ENCODE peak calls at places on chromosomes 13 and 19, in nine cellular contexts. One of them, this sample, is unnamed.

GRCh38 chr13:92802776-92803175 is 423.8 kb upstream of the GPC6 start:
- DNase-seq in AG08396: no peak
- DNase-seq in Caki2: no peak
- DNase-seq in occipital lobe: no peak
- DNase-seq in kidney tubule cell: peak; percentile 40
- DNase-seq in EH: peak; percentile 31
- DNase-seq in HFF-Myc: no peak
- DNase-seq in foreskin keratinocyte: no peak
- DNase-seq in nephron progenitor cell: no peak
- DNase-seq in this sample: no peak

GRCh38 chr19:28472843-28473242 is 740.1 kb downstream of the UQCRFS1 start:
- DNase-seq in foreskin keratinocyte: no peak
- DNase-seq in AG08396: no peak
- DNase-seq in nephron progenitor cell: no peak
- DNase-seq in HFF-Myc: no peak
- DNase-seq in EH: peak; percentile 39
- DNase-seq in occipital lobe: no peak
- DNase-seq in kidney tubule cell: peak; percentile 45
- DNase-seq in Caki2: no peak
- DNase-seq in this sample: no peak

GRCh38 chr13:87878706-87879105 is 207.5 kb downstream of the SLITRK5 start:
- DNase-seq in nephron progenitor cell: no peak
- DNase-seq in HFF-Myc: no peak
- DNase-seq in foreskin keratinocyte: no peak
- DNase-seq in EH: no peak
- DNase-seq in Caki2: no peak
- DNase-seq in occipital lobe: no peak
- DNase-seq in AG08396: no peak
- DNase-seq in kidney tubule cell: no peak
- DNase-seq in this sample: no peak

GRCh38 chr19:53966931-53967330 is 4.2 kb downstream of the CACNG8 start:
- DNase-seq in Caki2: no peak
- DNase-seq in HFF-Myc: no peak
- DNase-seq in kidney tubule cell: no peak
- DNase-seq in EH: no peak
- DNase-seq in occipital lobe: no peak
- DNase-seq in AG08396: no peak
- DNase-seq in nephron progenitor cell: no peak
- DNase-seq in foreskin keratinocyte: no peak
- DNase-seq in this sample: no peak

GRCh38 chr13:101514695-101515275 is 62.3 kb downstream of the ITGBL1 start:
- DNase-seq in Caki2: peak; percentile 29
- DNase-seq in kidney tubule cell: peak; percentile 65
- DNase-seq in AG08396: no peak
- DNase-seq in HFF-Myc: peak; percentile 48
- DNase-seq in foreskin keratinocyte: peak; percentile 45
- DNase-seq in occipital lobe: no peak
- DNase-seq in nephron progenitor cell: peak; percentile 8
- DNase-seq in EH: peak; percentile 70
- DNase-seq in this sample: peak; percentile 69

GRCh38 chr13:72290962-72291681 is 424.1 kb upstream of the DACH1 start:
- DNase-seq in HFF-Myc: no peak
- DNase-seq in foreskin keratinocyte: peak; percentile 96
- DNase-seq in EH: peak; percentile 84
- DNase-seq in kidney tubule cell: peak; percentile 99
- DNase-seq in Caki2: peak; percentile 87
- DNase-seq in nephron progenitor cell: no peak
- DNase-seq in occipital lobe: no peak
- DNase-seq in AG08396: no peak
- DNase-seq in this sample: no peak

GRCh38 chr19:8569066-8569761 is 8.0 kb downstream of the MYO1F start:
- DNase-seq in kidney tubule cell: peak; percentile 80
- DNase-seq in AG08396: peak; percentile 88
- DNase-seq in occipital lobe: no peak
- DNase-seq in HFF-Myc: peak; percentile 65
- DNase-seq in nephron progenitor cell: no peak
- DNase-seq in foreskin keratinocyte: peak; percentile 44
- DNase-seq in Caki2: peak; percentile 49
- DNase-seq in EH: peak; percentile 95
- DNase-seq in this sample: no peak

GRCh38 chr19:17021793-17022590 is 4.6 kb downstream of the CPAMD8 start:
- DNase-seq in AG08396: no peak
- DNase-seq in kidney tubule cell: peak; percentile 73
- DNase-seq in EH: peak; percentile 15
- DNase-seq in occipital lobe: no peak
- DNase-seq in nephron progenitor cell: no peak
- DNase-seq in Caki2: no peak
- DNase-seq in HFF-Myc: no peak
- DNase-seq in foreskin keratinocyte: peak; percentile 77
- DNase-seq in this sample: no peak

GRCh38 chr19:13086341-13086740 is 16.3 kb downstream of the LYL1 start:
- DNase-seq in AG08396: no peak
- DNase-seq in occipital lobe: no peak
- DNase-seq in Caki2: no peak
- DNase-seq in kidney tubule cell: no peak
- DNase-seq in HFF-Myc: no peak
- DNase-seq in nephron progenitor cell: no peak
- DNase-seq in foreskin keratinocyte: no peak
- DNase-seq in EH: no peak
- DNase-seq in this sample: no peak

GRCh38 chr19:47713046-47714021 is at the start of gene EHD2:
- DNase-seq in AG08396: peak; percentile 91
- DNase-seq in Caki2: peak; percentile 66
- DNase-seq in foreskin keratinocyte: peak; percentile 53
- DNase-seq in occipital lobe: peak; percentile 6
- DNase-seq in kidney tubule cell: peak; percentile 72
- DNase-seq in EH: peak; percentile 83
- DNase-seq in nephron progenitor cell: peak; percentile 61
- DNase-seq in HFF-Myc: no peak
- DNase-seq in this sample: no peak

GRCh38 chr13:62014299-62014698 is 598.6 kb upstream of the PCDH20 start:
- DNase-seq in occipital lobe: no peak
- DNase-seq in foreskin keratinocyte: no peak
- DNase-seq in nephron progenitor cell: no peak
- DNase-seq in Caki2: peak; percentile 5
- DNase-seq in kidney tubule cell: peak; percentile 34
- DNase-seq in HFF-Myc: no peak
- DNase-seq in EH: no peak
- DNase-seq in AG08396: no peak
- DNase-seq in this sample: peak; percentile 57

This sample was measured in SK-N-DZ.